ENCODE peak calls at places on chromosomes 12 and 14, in eight cellular contexts. K is tibial artery, H is uterus, E is right lobe of liver, M is neural crest cell, R is BE2C, F is K562, L is heart right ventricle. Q is an unnamed sample.

GRCh38 chr12:94172973-94173372 is 24.6 kb downstream of the PLXNC1 start:
- DNase-seq in R (no peak), E (no peak), K (no peak), H (no peak), F (no peak), L (no peak), M (no peak), Q (peak)

GRCh38 chr12:124637163-124637562 is 69.8 kb upstream of the NCOR2 start:
- DNase-seq in L (no peak), E (no peak), M (no peak), F (no peak), R (no peak), K (no peak), H (no peak), Q (no peak)

GRCh38 chr14:53180272-53181221 is 27.4 kb upstream of the DDHD1 start:
- DNase-seq in F (peak), M (peak), R (peak), L (no peak), K (no peak), E (no peak), H (no peak), Q (no peak)

GRCh38 chr14:75752907-75753594 is 92.0 kb downstream of the TTLL5 start:
- DNase-seq in R (no peak), E (no peak), H (no peak), M (no peak), F (no peak), L (no peak), K (no peak), Q (no peak)

GRCh38 chr12:52530905-52531304 is 10.7 kb upstream of the KRT5 start:
- DNase-seq in K (no peak), H (no peak), R (no peak), M (no peak), E (no peak), L (no peak), F (no peak), Q (no peak)

GRCh38 chr14:100864206-100864605 is 38.3 kb downstream of the MEG3 start:
- DNase-seq in L (no peak), E (no peak), H (no peak), K (peak), R (peak), M (no peak), F (no peak), Q (no peak)

GRCh38 chr12:130960787-130961186 is 7.1 kb downstream of the ADGRD1 start:
- DNase-seq in E (no peak), L (no peak), R (no peak), K (no peak), H (no peak), M (no peak), F (no peak), Q (no peak)

GRCh38 chr12:42402821-42403411 is 76.9 kb downstream of the PPHLN1 start:
- DNase-seq in R (no peak), H (no peak), L (no peak), M (no peak), E (no peak), F (no peak), K (no peak), Q (no peak)

GRCh38 chr14:80587096-80587724 is 354.3 kb downstream of the CEP128 start:
- DNase-seq in R (no peak), F (no peak), K (no peak), M (no peak), L (no peak), H (no peak), E (no peak), Q (peak)

GRCh38 chr12:118645219-118645618 is 268.9 kb downstream of the SUDS3 start:
- DNase-seq in H (no peak), K (no peak), E (no peak), R (no peak), F (peak), L (no peak), M (peak), Q (peak)

GRCh38 chr12:94980577-94980976 is 22.9 kb downstream of the NDUFA12 start:
- DNase-seq in M (no peak), K (no peak), E (no peak), F (no peak), R (no peak), L (no peak), H (no peak), Q (peak)

GRCh38 chr14:25396128-25396527 is 346.2 kb upstream of the STXBP6 start:
- DNase-seq in R (no peak), L (no peak), F (no peak), K (no peak), H (no peak), M (no peak), E (no peak), Q (no peak)

GRCh38 chr12:130266751-130267150 is 70.9 kb upstream of the PIWIL1 start:
- DNase-seq in H (no peak), E (no peak), L (no peak), F (no peak), M (peak), R (no peak), K (no peak), Q (no peak)

GRCh38 chr12:132610051-132610759 is at the start of gene LRCOL1:
- DNase-seq in E (no peak), H (no peak), F (no peak), M (no peak), L (peak), R (no peak), K (no peak), Q (no peak)

GRCh38 chr12:30450872-30451271 is 244.8 kb downstream of the IPO8 start:
- DNase-seq in R (peak), F (peak), K (no peak), H (no peak), E (no peak), L (no peak), M (no peak), Q (peak)

GRCh38 chr12:132474237-132474741 is 15.7 kb upstream of the FBRSL1 start:
- DNase-seq in R (no peak), E (peak), H (no peak), M (no peak), L (no peak), K (no peak), F (no peak), Q (no peak)

GRCh38 chr12:31645944-31646343 is 13.5 kb upstream of the ETFBKMT start:
- DNase-seq in H (no peak), L (no peak), R (no peak), K (no peak), M (no peak), E (no peak), F (no peak), Q (no peak)

GRCh38 chr12:1881301-1881700 is 37.2 kb downstream of the CACNA2D4 start:
- DNase-seq in R (no peak), K (no peak), F (no peak), H (no peak), L (no peak), E (no peak), M (no peak), Q (no peak)

GRCh38 chr14:32514236-32514635 is 185.1 kb downstream of the AKAP6 start:
- DNase-seq in H (no peak), M (no peak), K (no peak), E (no peak), R (no peak), L (no peak), F (no peak), Q (peak)

GRCh38 chr14:95314609-95315008 is 5.1 kb downstream of the CLMN start:
- DNase-seq in H (no peak), K (no peak), R (peak), L (no peak), E (no peak), M (no peak), F (no peak), Q (peak)

GRCh38 chr14:99063620-99064225 is 208.3 kb downstream of the BCL11B start:
- DNase-seq in F (no peak), E (no peak), K (no peak), L (no peak), R (no peak), H (no peak), M (no peak), Q (no peak)

GRCh38 chr12:100908501-100908900 is 113.9 kb downstream of the ANO4 start:
- DNase-seq in K (no peak), M (no peak), F (no peak), H (no peak), L (no peak), E (no peak), R (no peak), Q (no peak)

GRCh38 chr12:14186193-14186502 is 179.3 kb upstream of the ATF7IP start:
- DNase-seq in M (no peak), F (no peak), L (no peak), R (no peak), E (no peak), H (no peak), K (no peak), Q (no peak)

GRCh38 chr12:127822743-127823433 is 444.1 kb upstream of the TMEM132C start:
- DNase-seq in R (no peak), H (peak), K (peak), E (no peak), L (no peak), F (no peak), M (no peak), Q (no peak)

GRCh38 chr12:81499809-81500208 is 259.3 kb downstream of the PPFIA2 start:
- DNase-seq in F (no peak), E (no peak), R (no peak), L (no peak), H (no peak), K (no peak), M (no peak), Q (no peak)

GRCh38 chr12:6377667-6377994 is 2.3 kb upstream of the SCNN1A start:
- DNase-seq in R (no peak), E (peak), L (no peak), K (peak), F (no peak), M (no peak), H (peak), Q (no peak)

GRCh38 chr14:75446447-75446846 is 18.6 kb downstream of the JDP2 start:
- DNase-seq in E (no peak), K (no peak), F (no peak), M (no peak), L (no peak), H (no peak), R (no peak), Q (no peak)

GRCh38 chr14:91872517-91873470 is 5.5 kb upstream of the TC2N start:
- DNase-seq in H (peak), F (no peak), R (no peak), L (peak), K (peak), M (no peak), E (peak), Q (peak)

GRCh38 chr14:92973265-92973797 is 50.4 kb downstream of the CHGA start:
- DNase-seq in M (peak), L (peak), F (peak), K (peak), E (peak), R (peak), H (peak), Q (peak)

GRCh38 chr12:3661028-3661427 is 91.9 kb downstream of the CRACR2A start:
- DNase-seq in M (no peak), F (no peak), K (no peak), R (no peak), L (no peak), H (no peak), E (no peak), Q (peak)

GRCh38 chr12:3651585-3652424 is 101.1 kb downstream of the CRACR2A start:
- DNase-seq in L (no peak), M (no peak), K (no peak), F (no peak), H (no peak), E (no peak), R (no peak), Q (no peak)

GRCh38 chr12:3658327-3659163 is 94.4 kb downstream of the CRACR2A start:
- DNase-seq in K (no peak), F (peak), E (no peak), L (peak), M (peak), R (peak), H (no peak), Q (peak)

GRCh38 chr12:3656946-3657622 is 95.8 kb downstream of the CRACR2A start:
- DNase-seq in F (no peak), R (no peak), E (no peak), K (no peak), H (no peak), M (no peak), L (no peak), Q (no peak)

GRCh38 chr12:3655331-3655900 is 97.5 kb downstream of the CRACR2A start:
- DNase-seq in R (peak), L (no peak), F (peak), H (no peak), K (no peak), E (no peak), M (no peak), Q (peak)
- TF ChIP-seq CTCF in R (peak), L (peak), F (peak), H (no peak), K (no peak), E (peak), M (peak), Q (peak)

DNA sequence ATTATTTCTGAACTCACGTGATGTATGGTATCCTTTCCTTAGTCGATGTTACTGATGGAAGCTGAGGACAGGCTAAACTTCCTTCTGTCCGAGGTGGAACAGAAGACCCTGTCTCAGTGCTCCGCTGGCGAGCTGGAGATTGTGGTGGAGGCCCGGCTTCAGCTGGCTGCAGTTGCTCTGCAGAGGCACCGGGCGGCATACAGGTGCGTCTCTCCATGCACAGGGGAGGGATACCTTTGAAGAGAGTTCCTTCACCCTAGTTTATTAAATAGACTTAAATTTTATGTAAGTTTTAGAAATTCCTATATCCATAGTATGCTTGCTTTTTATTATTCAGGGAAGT is 186.7 kb upstream of the NEDD1 start:
- DNase-seq in E (no peak), K (no peak), R (no peak), L (no peak), H (no peak), M (no peak), F (no peak), Q (peak)
- TF ChIP-seq CTCF in E (peak), K (no peak), R (no peak), L (no peak), H (no peak), M (peak), F (no peak), Q (peak)

GRCh38 chr12:19287302-19287701 is 152.0 kb upstream of the AEBP2 start:
- DNase-seq in H (no peak), L (no peak), R (no peak), K (no peak), E (no peak), F (no peak), M (no peak), Q (peak)

GRCh38 chr12:19284658-19285057 is 154.6 kb upstream of the AEBP2 start:
- DNase-seq in L (no peak), F (no peak), K (no peak), R (no peak), E (no peak), M (no peak), H (no peak), Q (no peak)

GRCh38 chr12:19285793-19286448 is 153.4 kb upstream of the AEBP2 start:
- DNase-seq in H (no peak), R (no peak), F (no peak), K (no peak), L (no peak), E (no peak), M (no peak), Q (peak)

GRCh38 chr12:19288161-19288560 is 151.1 kb upstream of the AEBP2 start:
- DNase-seq in K (no peak), H (no peak), L (no peak), R (no peak), M (no peak), F (no peak), E (no peak), Q (no peak)

GRCh38 chr12:19288603-19289244 is 150.6 kb upstream of the AEBP2 start:
- DNase-seq in E (no peak), H (no peak), K (no peak), F (peak), L (no peak), M (no peak), R (no peak), Q (peak)
- TF ChIP-seq CTCF in E (peak), H (peak), K (peak), F (peak), L (peak), M (peak), R (peak), Q (peak)

DNA sequence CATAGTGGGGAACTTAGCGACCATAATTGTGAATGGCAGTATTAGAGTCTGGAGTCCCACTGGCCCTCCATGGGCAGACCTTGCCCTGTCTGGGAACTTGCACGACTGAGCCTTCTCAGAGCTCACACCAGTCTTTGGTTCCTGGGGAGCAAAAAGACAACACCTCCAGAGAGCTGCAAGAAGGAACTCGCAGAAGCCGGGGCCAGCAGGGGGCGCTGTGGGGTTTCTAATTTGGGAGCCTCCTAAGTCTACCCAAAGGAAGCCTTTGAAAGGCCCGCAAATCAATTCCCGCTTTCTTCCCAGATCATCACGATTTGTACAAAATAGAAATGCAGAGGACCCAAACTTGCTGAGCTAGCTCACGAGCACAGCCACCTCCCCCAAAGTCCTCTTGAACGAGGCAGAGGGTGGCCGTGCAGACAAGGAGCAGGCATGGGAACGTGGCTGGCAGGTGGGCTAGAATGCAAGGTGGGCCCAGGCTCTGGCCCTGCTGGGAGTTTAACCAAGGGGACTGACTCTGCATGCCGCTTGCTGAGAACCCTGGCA is 46.3 kb upstream of the FBXO21 start:
- DNase-seq in L (peak), M (peak), F (peak), E (peak), K (peak), R (peak), H (peak), Q (peak)
- TF ChIP-seq CTCF in L (peak), M (peak), F (peak), E (peak), K (peak), R (peak), H (peak), Q (peak)

DNA sequence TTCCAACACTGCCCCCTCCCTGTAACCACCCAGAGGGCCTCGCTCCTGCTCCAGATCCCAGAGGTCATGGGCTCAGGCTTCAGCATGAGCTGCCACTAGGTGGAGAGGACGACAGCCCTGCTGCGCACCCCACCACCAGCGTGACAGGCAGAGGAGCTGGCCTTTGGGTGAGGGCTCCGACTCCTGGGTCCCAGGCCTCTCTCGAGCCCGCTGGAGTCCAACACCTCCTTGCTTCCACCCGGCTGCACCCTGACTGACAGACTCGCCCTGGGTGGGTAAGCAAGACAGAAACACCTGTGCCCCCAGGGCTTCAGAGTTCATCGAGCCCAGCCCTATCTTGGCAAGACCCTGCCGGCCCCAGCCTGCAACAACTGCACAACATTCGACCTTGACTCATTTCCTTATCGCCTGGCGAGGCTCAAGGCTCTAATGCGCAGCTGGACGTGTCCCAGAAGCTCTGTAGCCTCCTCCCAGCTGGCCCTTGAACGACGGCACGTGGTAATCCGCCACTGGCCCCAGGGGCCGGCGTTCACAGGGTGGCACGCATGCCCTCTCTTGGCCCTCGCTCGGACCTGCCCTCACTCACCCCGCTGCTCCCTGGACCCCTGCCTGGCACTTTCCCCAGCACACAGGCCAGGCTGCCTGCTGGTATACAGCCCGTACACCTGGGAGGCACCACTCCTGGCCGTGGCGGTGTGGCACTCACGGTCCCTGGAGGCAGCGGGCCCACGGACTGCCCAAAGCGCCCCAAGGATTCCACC is 28.0 kb downstream of the VPS37B start:
- DNase-seq in R (peak), M (no peak), H (no peak), L (peak), E (peak), F (peak), K (peak), Q (peak)
- TF ChIP-seq CTCF in R (peak), M (peak), H (no peak), L (peak), E (peak), F (peak), K (no peak), Q (peak)

GRCh38 chr12:27771470-27772327 is 8.3 kb upstream of the KLHL42 start:
- DNase-seq in F (no peak), R (no peak), K (no peak), H (no peak), E (no peak), M (no peak), L (no peak), Q (peak)
- TF ChIP-seq CTCF in F (no peak), R (no peak), K (no peak), H (no peak), E (no peak), M (no peak), L (no peak), Q (no peak)

DNA sequence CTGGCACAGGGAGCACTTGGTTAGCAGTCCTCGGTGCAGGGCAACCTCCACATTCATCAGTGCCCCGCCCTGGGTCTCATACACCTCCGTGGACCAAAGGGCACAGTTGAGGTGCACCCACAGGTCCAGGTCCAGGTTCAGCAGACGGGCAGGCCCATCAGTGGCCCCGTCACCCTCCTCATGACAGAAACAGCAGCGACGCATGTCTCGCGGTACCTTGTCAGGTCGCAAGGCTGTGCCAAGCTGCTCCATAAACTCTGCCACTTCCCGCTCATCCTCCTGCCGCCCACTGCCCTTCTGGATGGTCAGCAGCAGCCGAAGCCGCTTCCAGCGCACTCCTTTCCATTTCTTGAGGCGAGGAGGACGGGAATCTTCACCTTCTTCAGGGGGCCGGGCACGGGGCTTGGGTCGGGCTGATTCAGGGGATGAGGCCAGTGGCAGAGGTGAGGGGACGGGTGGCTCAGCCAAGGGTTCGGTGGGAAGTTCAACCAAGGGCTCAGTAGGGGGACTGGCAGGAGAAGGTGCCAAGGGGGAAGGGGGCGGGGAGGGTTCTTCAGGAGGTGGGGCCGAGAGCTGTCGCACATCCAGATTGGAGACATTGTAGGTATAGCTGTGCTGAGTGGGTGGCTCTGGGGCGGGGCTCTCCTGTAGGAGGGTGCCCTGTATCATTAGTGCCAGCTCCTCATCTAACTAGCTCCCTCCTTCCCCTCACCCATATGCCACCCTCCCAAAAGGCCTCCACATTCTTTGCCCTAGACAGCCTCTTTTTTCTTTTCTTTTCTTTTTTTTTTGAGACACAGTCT is 8.3 kb upstream of the PRKAG1 start:
- DNase-seq in L (no peak), M (no peak), H (peak), K (no peak), F (no peak), E (no peak), R (no peak), Q (no peak)
- TF ChIP-seq CTCF in L (no peak), M (no peak), H (no peak), K (no peak), F (no peak), E (no peak), R (no peak), Q (no peak)